ENCODE peak calls at places on chromosomes 1 and 21, in four cellular contexts. One of them, this sample, is unnamed.

GRCh38 chr1:77473690-77474089 is 191.9 kb downstream of the AK5 start:
- DNase-seq in H9: no peak
- DNase-seq in body of pancreas: no peak
- DNase-seq in tibial artery: no peak
- DNase-seq in this sample: no peak

GRCh38 chr1:42002220-42002619 is 83.5 kb upstream of the HIVEP3 start:
- DNase-seq in H9: no peak
- DNase-seq in body of pancreas: no peak
- DNase-seq in tibial artery: no peak
- DNase-seq in this sample: no peak

GRCh38 chr1:55702064-55702463 is 486.9 kb upstream of the USP24 start:
- DNase-seq in H9: no peak
- DNase-seq in body of pancreas: no peak
- DNase-seq in tibial artery: no peak
- DNase-seq in this sample: no peak

GRCh38 chr1:236744533-236744932 is 50.6 kb upstream of the MTR start:
- DNase-seq in H9: no peak
- DNase-seq in body of pancreas: no peak
- DNase-seq in tibial artery: no peak
- DNase-seq in this sample: no peak

GRCh38 chr1:218772575-218772974 is 401.1 kb upstream of the LYPLAL1 start:
- DNase-seq in H9: no peak
- DNase-seq in body of pancreas: no peak
- DNase-seq in tibial artery: no peak
- DNase-seq in this sample: no peak

GRCh38 chr21:14734191-14734590 is 188.1 kb upstream of the SAMSN1 start:
- DNase-seq in H9: no peak
- DNase-seq in body of pancreas: no peak
- DNase-seq in tibial artery: no peak
- DNase-seq in this sample: no peak

GRCh38 chr1:246005067-246005466 is 502.0 kb downstream of the SMYD3 start:
- DNase-seq in H9: no peak
- DNase-seq in body of pancreas: no peak
- DNase-seq in tibial artery: no peak
- DNase-seq in this sample: no peak

GRCh38 chr1:24683713-24684162 is 40.6 kb downstream of the SRRM1 start:
- DNase-seq in H9: no peak
- DNase-seq in body of pancreas: no peak
- DNase-seq in tibial artery: no peak
- DNase-seq in this sample: no peak

GRCh38 chr1:219585837-219586465 is 27.0 kb downstream of the ZC3H11B start:
- DNase-seq in H9: no peak
- DNase-seq in body of pancreas: no peak
- DNase-seq in tibial artery: no peak
- DNase-seq in this sample: no peak

GRCh38 chr1:241641748-241642592 is 1.8 kb upstream of the CHML start:
- DNase-seq in H9: no peak
- DNase-seq in body of pancreas: no peak
- DNase-seq in tibial artery: no peak
- DNase-seq in this sample: no peak

GRCh38 chr1:85019989-85020388 is 23.1 kb upstream of the MCOLN2 start:
- DNase-seq in H9: no peak
- DNase-seq in body of pancreas: no peak
- DNase-seq in tibial artery: no peak
- DNase-seq in this sample: no peak

GRCh38 chr1:61083014-61083798 is 845 bp downstream of the NFIA start:
- DNase-seq in H9: no peak
- DNase-seq in body of pancreas: peak; percentile 36
- DNase-seq in tibial artery: no peak
- DNase-seq in this sample: no peak

GRCh38 chr1:190129367-190129766 is 348.3 kb downstream of the BRINP3 start:
- DNase-seq in H9: no peak
- DNase-seq in body of pancreas: no peak
- DNase-seq in tibial artery: no peak
- DNase-seq in this sample: no peak

GRCh38 chr1:108130812-108131211 is 69.3 kb downstream of the SLC25A24 start:
- DNase-seq in H9: no peak
- DNase-seq in body of pancreas: no peak
- DNase-seq in tibial artery: no peak
- DNase-seq in this sample: no peak

GRCh38 chr1:202807367-202807925 is 775 bp downstream of the KDM5B start:
- DNase-seq in H9: no peak
- DNase-seq in body of pancreas: no peak
- DNase-seq in tibial artery: peak; percentile 23
- DNase-seq in this sample: no peak

DNA sequence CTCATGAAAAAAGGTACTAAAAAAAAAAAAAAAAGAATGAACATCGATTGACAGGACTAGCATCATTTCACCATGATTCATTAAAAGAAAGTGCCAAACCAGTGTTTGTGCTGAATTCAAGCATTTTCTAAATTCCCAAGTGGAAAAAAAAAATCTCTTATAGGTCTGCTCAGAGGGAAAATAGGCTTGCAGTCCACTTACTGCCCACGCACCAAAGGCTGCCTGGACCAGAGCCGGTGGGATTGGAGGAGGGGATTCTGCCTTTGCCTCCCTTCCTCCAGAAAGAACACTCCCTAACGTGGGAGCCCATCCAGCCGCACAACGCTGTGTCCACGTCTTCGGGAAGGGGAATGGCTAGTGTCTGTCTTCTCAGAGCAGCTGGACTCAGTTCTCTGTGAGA is 5.5 kb upstream of the TRAPPC10 start:
- DNase-seq in H9: no peak
- DNase-seq in body of pancreas: no peak
- DNase-seq in tibial artery: no peak
- DNase-seq in this sample: no peak
- H3K27ac ChIP-seq in H9: no peak overlapping the region
- H3K27ac ChIP-seq in body of pancreas: no peak overlapping the region
- H3K27ac ChIP-seq in tibial artery: peak overlapping the region; percentile 48
- H3K27ac ChIP-seq in this sample: no peak overlapping the region

GRCh38 chr1:162023547-162024501 is at the start of gene OLFML2B:
- DNase-seq in H9: peak; percentile 81
- DNase-seq in body of pancreas: peak; percentile 45
- DNase-seq in tibial artery: peak; percentile 81
- DNase-seq in this sample: peak; percentile 33
- H3K27ac ChIP-seq in H9: no peak within 1 kb of the TSS
- H3K27ac ChIP-seq in body of pancreas: no peak within 1 kb of the TSS
- H3K27ac ChIP-seq in tibial artery: peak within 1 kb of the TSS; percentile 82
- H3K27ac ChIP-seq in this sample: peak within 1 kb of the TSS; percentile 54

GRCh38 chr1:18668750-18669404 is 38.2 kb downstream of the PAX7 start:
- DNase-seq in H9: no peak
- DNase-seq in body of pancreas: no peak
- DNase-seq in tibial artery: no peak
- DNase-seq in this sample: no peak
- H3K27ac ChIP-seq in H9: no peak overlapping the region
- H3K27ac ChIP-seq in body of pancreas: no peak overlapping the region
- H3K27ac ChIP-seq in tibial artery: no peak overlapping the region
- H3K27ac ChIP-seq in this sample: no peak overlapping the region

GRCh38 chr1:201385299-201385891 is 7.9 kb upstream of the TNNT2 start:
- DNase-seq in H9: peak; percentile 84
- DNase-seq in body of pancreas: peak; percentile 85
- DNase-seq in tibial artery: peak; percentile 28
- DNase-seq in this sample: peak; percentile 24
- H3K27ac ChIP-seq in H9: no peak overlapping the region
- H3K27ac ChIP-seq in body of pancreas: no peak overlapping the region
- H3K27ac ChIP-seq in tibial artery: no peak overlapping the region
- H3K27ac ChIP-seq in this sample: peak overlapping the region; percentile 70

GRCh38 chr1:39107891-39108290 is 81.7 kb downstream of the NDUFS5 start:
- DNase-seq in H9: no peak
- DNase-seq in body of pancreas: no peak
- DNase-seq in tibial artery: no peak
- DNase-seq in this sample: no peak
- H3K27ac ChIP-seq in H9: peak overlapping the region; percentile 38
- H3K27ac ChIP-seq in body of pancreas: peak overlapping the region; percentile 97
- H3K27ac ChIP-seq in tibial artery: peak overlapping the region; percentile 87
- H3K27ac ChIP-seq in this sample: peak overlapping the region; percentile 96

This sample was measured in gastrocnemius medialis.